ENCODE peak calls at places on chromosomes 7 and 10, in eight cellular contexts. One of them, this sample, is unnamed.

GRCh38 chr10:48289652-48290238 is 15.2 kb upstream of the FRMPD2 start:
- DNase-seq in colonic mucosa: peak; percentile 50
- DNase-seq in WTC11: peak; percentile 76
- DNase-seq in DMS153: peak; percentile 21
- DNase-seq in natural killer cell treated with Interleukin-12 subunit alpha and Interleukin-12 subunit beta and Interleukin-15 and Interleukin-18, amount 100 ng/mL, for 72 hours: no peak
- DNase-seq in ELR: peak; percentile 60
- DNase-seq in BE2C: peak; percentile 57
- DNase-seq in heart left ventricle: peak; percentile 47
- DNase-seq in this sample: no peak

GRCh38 chr7:91228927-91229326 is 35.3 kb upstream of the FZD1 start:
- DNase-seq in colonic mucosa: no peak
- DNase-seq in WTC11: no peak
- DNase-seq in DMS153: no peak
- DNase-seq in natural killer cell treated with Interleukin-12 subunit alpha and Interleukin-12 subunit beta and Interleukin-15 and Interleukin-18, amount 100 ng/mL, for 72 hours: no peak
- DNase-seq in ELR: peak; percentile 32
- DNase-seq in BE2C: no peak
- DNase-seq in heart left ventricle: no peak
- DNase-seq in this sample: no peak

GRCh38 chr7:107691713-107692112 is 31.1 kb downstream of the SLC26A4 start:
- DNase-seq in colonic mucosa: no peak
- DNase-seq in WTC11: no peak
- DNase-seq in DMS153: no peak
- DNase-seq in natural killer cell treated with Interleukin-12 subunit alpha and Interleukin-12 subunit beta and Interleukin-15 and Interleukin-18, amount 100 ng/mL, for 72 hours: no peak
- DNase-seq in ELR: no peak
- DNase-seq in BE2C: no peak
- DNase-seq in heart left ventricle: no peak
- DNase-seq in this sample: no peak

GRCh38 chr10:17527530-17528146 is 73.2 kb upstream of the ST8SIA6 start:
- DNase-seq in colonic mucosa: no peak
- DNase-seq in WTC11: no peak
- DNase-seq in DMS153: no peak
- DNase-seq in natural killer cell treated with Interleukin-12 subunit alpha and Interleukin-12 subunit beta and Interleukin-15 and Interleukin-18, amount 100 ng/mL, for 72 hours: no peak
- DNase-seq in ELR: peak; percentile 85
- DNase-seq in BE2C: no peak
- DNase-seq in heart left ventricle: no peak
- DNase-seq in this sample: no peak

GRCh38 chr10:95508730-95509129 is 52.4 kb downstream of the SORBS1 start:
- DNase-seq in colonic mucosa: no peak
- DNase-seq in WTC11: no peak
- DNase-seq in DMS153: no peak
- DNase-seq in natural killer cell treated with Interleukin-12 subunit alpha and Interleukin-12 subunit beta and Interleukin-15 and Interleukin-18, amount 100 ng/mL, for 72 hours: no peak
- DNase-seq in ELR: no peak
- DNase-seq in BE2C: no peak
- DNase-seq in heart left ventricle: peak; percentile 53
- DNase-seq in this sample: no peak

GRCh38 chr10:71531485-71532446 is 135.0 kb downstream of the CDH23 start:
- DNase-seq in colonic mucosa: no peak
- DNase-seq in WTC11: no peak
- DNase-seq in DMS153: no peak
- DNase-seq in natural killer cell treated with Interleukin-12 subunit alpha and Interleukin-12 subunit beta and Interleukin-15 and Interleukin-18, amount 100 ng/mL, for 72 hours: no peak
- DNase-seq in ELR: peak; percentile 28
- DNase-seq in BE2C: no peak
- DNase-seq in heart left ventricle: no peak
- DNase-seq in this sample: no peak

GRCh38 chr7:19117081-19117869 is at the start of gene TWIST1:
- DNase-seq in colonic mucosa: peak; percentile 22
- DNase-seq in WTC11: peak; percentile 65
- DNase-seq in DMS153: no peak
- DNase-seq in natural killer cell treated with Interleukin-12 subunit alpha and Interleukin-12 subunit beta and Interleukin-15 and Interleukin-18, amount 100 ng/mL, for 72 hours: no peak
- DNase-seq in ELR: peak; percentile 94
- DNase-seq in BE2C: peak; percentile 87
- DNase-seq in heart left ventricle: peak; percentile 67
- DNase-seq in this sample: no peak

GRCh38 chr10:12389154-12389734 is 39.9 kb downstream of the CAMK1D start:
- DNase-seq in colonic mucosa: peak; percentile 57
- DNase-seq in WTC11: no peak
- DNase-seq in DMS153: peak; percentile 72
- DNase-seq in natural killer cell treated with Interleukin-12 subunit alpha and Interleukin-12 subunit beta and Interleukin-15 and Interleukin-18, amount 100 ng/mL, for 72 hours: no peak
- DNase-seq in ELR: no peak
- DNase-seq in BE2C: no peak
- DNase-seq in heart left ventricle: peak; percentile 58
- DNase-seq in this sample: no peak

GRCh38 chr10:22436893-22437619 is 91.8 kb downstream of the SPAG6 start:
- DNase-seq in colonic mucosa: peak; percentile 88
- DNase-seq in WTC11: peak; percentile 91
- DNase-seq in DMS153: peak; percentile 77
- DNase-seq in natural killer cell treated with Interleukin-12 subunit alpha and Interleukin-12 subunit beta and Interleukin-15 and Interleukin-18, amount 100 ng/mL, for 72 hours: peak; percentile 92
- DNase-seq in ELR: peak; percentile 92
- DNase-seq in BE2C: peak; percentile 87
- DNase-seq in heart left ventricle: peak; percentile 93
- DNase-seq in this sample: peak; percentile 83

GRCh38 chr10:80411267-80411668 is 2.9 kb downstream of the PRXL2A start:
- DNase-seq in colonic mucosa: peak; percentile 53
- DNase-seq in WTC11: no peak
- DNase-seq in DMS153: no peak
- DNase-seq in natural killer cell treated with Interleukin-12 subunit alpha and Interleukin-12 subunit beta and Interleukin-15 and Interleukin-18, amount 100 ng/mL, for 72 hours: no peak
- DNase-seq in ELR: peak; percentile 16
- DNase-seq in BE2C: peak; percentile 76
- DNase-seq in heart left ventricle: peak; percentile 61
- DNase-seq in this sample: no peak

GRCh38 chr7:80771523-80771922 is 133.1 kb downstream of the CD36 start:
- DNase-seq in colonic mucosa: no peak
- DNase-seq in WTC11: no peak
- DNase-seq in DMS153: no peak
- DNase-seq in natural killer cell treated with Interleukin-12 subunit alpha and Interleukin-12 subunit beta and Interleukin-15 and Interleukin-18, amount 100 ng/mL, for 72 hours: no peak
- DNase-seq in ELR: peak; percentile 69
- DNase-seq in BE2C: no peak
- DNase-seq in heart left ventricle: no peak
- DNase-seq in this sample: no peak

GRCh38 chr10:112115781-112116385 is 67.7 kb downstream of the GPAM start:
- DNase-seq in colonic mucosa: peak; percentile 32
- DNase-seq in WTC11: peak; percentile 72
- DNase-seq in DMS153: peak; percentile 43
- DNase-seq in natural killer cell treated with Interleukin-12 subunit alpha and Interleukin-12 subunit beta and Interleukin-15 and Interleukin-18, amount 100 ng/mL, for 72 hours: no peak
- DNase-seq in ELR: peak; percentile 53
- DNase-seq in BE2C: peak; percentile 63
- DNase-seq in heart left ventricle: no peak
- DNase-seq in this sample: no peak

GRCh38 chr7:30163231-30163894 is 28.6 kb downstream of the MTURN start:
- DNase-seq in colonic mucosa: no peak
- DNase-seq in WTC11: no peak
- DNase-seq in DMS153: peak; percentile 84
- DNase-seq in natural killer cell treated with Interleukin-12 subunit alpha and Interleukin-12 subunit beta and Interleukin-15 and Interleukin-18, amount 100 ng/mL, for 72 hours: peak; percentile 85
- DNase-seq in ELR: peak; percentile 17
- DNase-seq in BE2C: no peak
- DNase-seq in heart left ventricle: no peak
- DNase-seq in this sample: no peak

This sample was measured in CD14-positive monocyte.